ENCODE peak calls at places on chromosome 18, in nine cellular contexts. One of them, this sample, is unnamed.

GRCh38 chr18:9549405-9549804 is 65.0 kb downstream of the PPP4R1 start:
- DNase-seq in endodermal cell: no peak
- DNase-seq in CD8-positive, alpha-beta memory T cell: no peak
- DNase-seq in hepatocyte: no peak
- DNase-seq in upper lobe of right lung: no peak
- DNase-seq in ovary: no peak
- DNase-seq in suprapubic skin: no peak
- DNase-seq in heart left ventricle: no peak
- DNase-seq in transverse colon: no peak
- DNase-seq in this sample: no peak

GRCh38 chr18:26747131-26747475 is 118.4 kb downstream of the AQP4 start:
- DNase-seq in endodermal cell: no peak
- DNase-seq in CD8-positive, alpha-beta memory T cell: no peak
- DNase-seq in hepatocyte: no peak
- DNase-seq in upper lobe of right lung: no peak
- DNase-seq in ovary: no peak
- DNase-seq in suprapubic skin: no peak
- DNase-seq in heart left ventricle: no peak
- DNase-seq in transverse colon: no peak
- DNase-seq in this sample: no peak

GRCh38 chr18:75698861-75699260 is 271.4 kb upstream of the SMIM21 start:
- DNase-seq in endodermal cell: no peak
- DNase-seq in CD8-positive, alpha-beta memory T cell: no peak
- DNase-seq in hepatocyte: no peak
- DNase-seq in upper lobe of right lung: no peak
- DNase-seq in ovary: no peak
- DNase-seq in suprapubic skin: no peak
- DNase-seq in heart left ventricle: no peak
- DNase-seq in transverse colon: no peak
- DNase-seq in this sample: no peak

GRCh38 chr18:1657888-1658287 is 753.2 kb downstream of the ADCYAP1 start:
- DNase-seq in endodermal cell: no peak
- DNase-seq in CD8-positive, alpha-beta memory T cell: no peak
- DNase-seq in hepatocyte: no peak
- DNase-seq in upper lobe of right lung: no peak
- DNase-seq in ovary: no peak
- DNase-seq in suprapubic skin: no peak
- DNase-seq in heart left ventricle: no peak
- DNase-seq in transverse colon: no peak
- DNase-seq in this sample: no peak

GRCh38 chr18:61340148-61340547 is 6.9 kb downstream of the CDH20 start:
- DNase-seq in endodermal cell: no peak
- DNase-seq in CD8-positive, alpha-beta memory T cell: no peak
- DNase-seq in hepatocyte: no peak
- DNase-seq in upper lobe of right lung: no peak
- DNase-seq in ovary: no peak
- DNase-seq in suprapubic skin: no peak
- DNase-seq in heart left ventricle: no peak
- DNase-seq in transverse colon: no peak
- DNase-seq in this sample: no peak

GRCh38 chr18:61852496-61852895 is 40.3 kb downstream of the RNF152 start:
- DNase-seq in endodermal cell: no peak
- DNase-seq in CD8-positive, alpha-beta memory T cell: no peak
- DNase-seq in hepatocyte: no peak
- DNase-seq in upper lobe of right lung: no peak
- DNase-seq in ovary: no peak
- DNase-seq in suprapubic skin: no peak
- DNase-seq in heart left ventricle: no peak
- DNase-seq in transverse colon: no peak
- DNase-seq in this sample: no peak

GRCh38 chr18:51522821-51523220 is 325.3 kb upstream of the MEX3C start:
- DNase-seq in endodermal cell: no peak
- DNase-seq in CD8-positive, alpha-beta memory T cell: no peak
- DNase-seq in hepatocyte: no peak
- DNase-seq in upper lobe of right lung: no peak
- DNase-seq in ovary: no peak
- DNase-seq in suprapubic skin: no peak
- DNase-seq in heart left ventricle: no peak
- DNase-seq in transverse colon: no peak
- DNase-seq in this sample: no peak

GRCh38 chr18:32048507-32049091 is 30.0 kb downstream of the RNF125 start:
- DNase-seq in endodermal cell: no peak
- DNase-seq in CD8-positive, alpha-beta memory T cell: no peak
- DNase-seq in hepatocyte: peak; percentile 25
- DNase-seq in upper lobe of right lung: no peak
- DNase-seq in ovary: peak; percentile 37
- DNase-seq in suprapubic skin: no peak
- DNase-seq in heart left ventricle: peak; percentile 51
- DNase-seq in transverse colon: peak; percentile 68
- DNase-seq in this sample: no peak

GRCh38 chr18:70672581-70672980 is 383.7 kb downstream of the SOCS6 start:
- DNase-seq in endodermal cell: no peak
- DNase-seq in CD8-positive, alpha-beta memory T cell: peak; percentile 85
- DNase-seq in hepatocyte: no peak
- DNase-seq in upper lobe of right lung: no peak
- DNase-seq in ovary: no peak
- DNase-seq in suprapubic skin: no peak
- DNase-seq in heart left ventricle: no peak
- DNase-seq in transverse colon: no peak
- DNase-seq in this sample: no peak

GRCh38 chr18:33746261-33746660 is 168.2 kb downstream of the ASXL3 start:
- DNase-seq in endodermal cell: no peak
- DNase-seq in CD8-positive, alpha-beta memory T cell: no peak
- DNase-seq in hepatocyte: no peak
- DNase-seq in upper lobe of right lung: no peak
- DNase-seq in ovary: no peak
- DNase-seq in suprapubic skin: no peak
- DNase-seq in heart left ventricle: no peak
- DNase-seq in transverse colon: no peak
- DNase-seq in this sample: no peak

GRCh38 chr18:55038162-55038561 is 78.9 kb upstream of the CCDC68 start:
- DNase-seq in endodermal cell: no peak
- DNase-seq in CD8-positive, alpha-beta memory T cell: no peak
- DNase-seq in hepatocyte: no peak
- DNase-seq in upper lobe of right lung: no peak
- DNase-seq in ovary: no peak
- DNase-seq in suprapubic skin: no peak
- DNase-seq in heart left ventricle: no peak
- DNase-seq in transverse colon: no peak
- DNase-seq in this sample: no peak

GRCh38 chr18:80183273-80184050 is 63.9 kb downstream of the PARD6G start:
- DNase-seq in endodermal cell: no peak
- DNase-seq in CD8-positive, alpha-beta memory T cell: no peak
- DNase-seq in hepatocyte: no peak
- DNase-seq in upper lobe of right lung: peak; percentile 35
- DNase-seq in ovary: peak; percentile 38
- DNase-seq in suprapubic skin: peak; percentile 49
- DNase-seq in heart left ventricle: no peak
- DNase-seq in transverse colon: no peak
- DNase-seq in this sample: no peak

GRCh38 chr18:79588131-79588635 is 91.4 kb upstream of the CTDP1 start:
- DNase-seq in endodermal cell: no peak
- DNase-seq in CD8-positive, alpha-beta memory T cell: no peak
- DNase-seq in hepatocyte: no peak
- DNase-seq in upper lobe of right lung: peak; percentile 60
- DNase-seq in ovary: no peak
- DNase-seq in suprapubic skin: peak; percentile 57
- DNase-seq in heart left ventricle: no peak
- DNase-seq in transverse colon: peak; percentile 3
- DNase-seq in this sample: peak; percentile 74

GRCh38 chr18:73733376-73733775 is 414.3 kb downstream of the FBXO15 start:
- DNase-seq in endodermal cell: no peak
- DNase-seq in CD8-positive, alpha-beta memory T cell: no peak
- DNase-seq in hepatocyte: no peak
- DNase-seq in upper lobe of right lung: no peak
- DNase-seq in ovary: no peak
- DNase-seq in suprapubic skin: no peak
- DNase-seq in heart left ventricle: no peak
- DNase-seq in transverse colon: no peak
- DNase-seq in this sample: no peak

GRCh38 chr18:49566217-49566616 is 4.4 kb downstream of the LIPG start:
- DNase-seq in endodermal cell: no peak
- DNase-seq in CD8-positive, alpha-beta memory T cell: no peak
- DNase-seq in hepatocyte: no peak
- DNase-seq in upper lobe of right lung: no peak
- DNase-seq in ovary: no peak
- DNase-seq in suprapubic skin: no peak
- DNase-seq in heart left ventricle: no peak
- DNase-seq in transverse colon: no peak
- DNase-seq in this sample: no peak

GRCh38 chr18:78295271-78295670 is 684.3 kb upstream of the SALL3 start:
- DNase-seq in endodermal cell: no peak
- DNase-seq in CD8-positive, alpha-beta memory T cell: no peak
- DNase-seq in hepatocyte: no peak
- DNase-seq in upper lobe of right lung: no peak
- DNase-seq in ovary: no peak
- DNase-seq in suprapubic skin: no peak
- DNase-seq in heart left ventricle: no peak
- DNase-seq in transverse colon: no peak
- DNase-seq in this sample: no peak

GRCh38 chr18:78293940-78294401 is 685.6 kb upstream of the SALL3 start:
- DNase-seq in endodermal cell: peak; percentile 59
- DNase-seq in CD8-positive, alpha-beta memory T cell: no peak
- DNase-seq in hepatocyte: no peak
- DNase-seq in upper lobe of right lung: no peak
- DNase-seq in ovary: no peak
- DNase-seq in suprapubic skin: no peak
- DNase-seq in heart left ventricle: no peak
- DNase-seq in transverse colon: no peak
- DNase-seq in this sample: no peak

GRCh38 chr18:78293516-78293915 is 686.1 kb upstream of the SALL3 start:
- DNase-seq in endodermal cell: no peak
- DNase-seq in CD8-positive, alpha-beta memory T cell: no peak
- DNase-seq in hepatocyte: no peak
- DNase-seq in upper lobe of right lung: no peak
- DNase-seq in ovary: no peak
- DNase-seq in suprapubic skin: no peak
- DNase-seq in heart left ventricle: no peak
- DNase-seq in transverse colon: no peak
- DNase-seq in this sample: no peak

GRCh38 chr18:78296152-78296551 is 683.5 kb upstream of the SALL3 start:
- DNase-seq in endodermal cell: no peak
- DNase-seq in CD8-positive, alpha-beta memory T cell: no peak
- DNase-seq in hepatocyte: no peak
- DNase-seq in upper lobe of right lung: no peak
- DNase-seq in ovary: no peak
- DNase-seq in suprapubic skin: no peak
- DNase-seq in heart left ventricle: no peak
- DNase-seq in transverse colon: no peak
- DNase-seq in this sample: no peak

DNA sequence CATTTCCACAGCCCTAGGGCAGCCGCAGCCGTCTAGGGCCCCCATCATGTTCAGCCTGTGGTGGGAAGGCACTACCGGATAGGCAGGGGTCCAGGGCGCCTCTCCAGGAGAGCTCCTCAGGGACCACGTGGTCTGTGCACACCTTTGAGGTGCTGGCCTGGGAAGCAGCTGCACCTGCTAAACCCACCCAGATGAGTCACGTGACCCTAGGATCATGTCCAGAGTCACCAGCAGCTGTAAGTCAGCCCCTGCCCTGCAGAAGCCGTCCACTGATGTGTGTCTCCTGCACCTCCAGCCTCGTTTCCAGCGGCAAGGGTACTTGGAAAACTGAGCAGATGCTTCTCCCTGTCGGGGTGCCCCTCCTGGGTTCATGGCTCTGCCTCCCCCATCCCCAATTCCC is 682.6 kb upstream of the SALL3 start:
- DNase-seq in endodermal cell: no peak
- DNase-seq in CD8-positive, alpha-beta memory T cell: no peak
- DNase-seq in hepatocyte: no peak
- DNase-seq in upper lobe of right lung: no peak
- DNase-seq in ovary: no peak
- DNase-seq in suprapubic skin: no peak
- DNase-seq in heart left ventricle: no peak
- DNase-seq in transverse colon: no peak
- DNase-seq in this sample: no peak
- H3K9me3 ChIP-seq in endodermal cell: no peaks in the 10 kb centered on the region
- H3K9me3 ChIP-seq in CD8-positive, alpha-beta memory T cell: no peaks in the 10 kb centered on the region
- H3K9me3 ChIP-seq in hepatocyte: no peaks in the 10 kb centered on the region
- H3K9me3 ChIP-seq in upper lobe of right lung: no peaks in the 10 kb centered on the region
- H3K9me3 ChIP-seq in ovary: no peaks in the 10 kb centered on the region
- H3K9me3 ChIP-seq in suprapubic skin: no peaks in the 10 kb centered on the region
- H3K9me3 ChIP-seq in heart left ventricle: no peaks in the 10 kb centered on the region
- H3K9me3 ChIP-seq in transverse colon: no peaks in the 10 kb centered on the region
- H3K9me3 ChIP-seq in this sample: no peaks in the 10 kb centered on the region

DNA sequence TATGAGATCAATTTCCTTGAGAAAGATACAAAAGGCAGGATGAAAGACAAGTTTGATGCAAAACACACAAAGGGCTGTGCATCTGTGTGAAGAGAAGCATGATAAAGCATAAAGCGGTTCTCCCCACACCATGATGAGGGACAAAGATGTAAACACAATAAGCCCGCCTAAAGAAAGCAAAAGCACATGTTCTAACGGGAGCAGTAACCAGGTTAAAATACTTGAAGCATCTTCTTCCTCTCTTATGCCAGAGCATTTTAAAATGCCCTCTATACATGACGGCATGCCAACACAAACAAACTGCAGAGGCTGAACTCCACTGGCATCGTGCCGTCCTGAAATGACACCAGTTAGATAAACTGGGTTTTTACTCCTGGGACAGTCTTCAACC is 89.8 kb downstream of the CDH2 start:
- DNase-seq in endodermal cell: no peak
- DNase-seq in CD8-positive, alpha-beta memory T cell: no peak
- DNase-seq in hepatocyte: no peak
- DNase-seq in upper lobe of right lung: no peak
- DNase-seq in ovary: no peak
- DNase-seq in suprapubic skin: no peak
- DNase-seq in heart left ventricle: no peak
- DNase-seq in transverse colon: peak; percentile 38
- DNase-seq in this sample: no peak
- H3K4me1 ChIP-seq in endodermal cell: peaks cover 52% of the 10 kb centered on the region
- H3K4me1 ChIP-seq in CD8-positive, alpha-beta memory T cell: no peaks in the 10 kb centered on the region
- H3K4me1 ChIP-seq in hepatocyte: peaks cover 19% of the 10 kb centered on the region
- H3K4me1 ChIP-seq in upper lobe of right lung: no peaks in the 10 kb centered on the region
- H3K4me1 ChIP-seq in ovary: peaks cover 2% of the 10 kb centered on the region
- H3K4me1 ChIP-seq in suprapubic skin: no peaks in the 10 kb centered on the region
- H3K4me1 ChIP-seq in heart left ventricle: no peaks in the 10 kb centered on the region
- H3K4me1 ChIP-seq in transverse colon: no peaks in the 10 kb centered on the region
- H3K4me1 ChIP-seq in this sample: no peaks in the 10 kb centered on the region

DNA sequence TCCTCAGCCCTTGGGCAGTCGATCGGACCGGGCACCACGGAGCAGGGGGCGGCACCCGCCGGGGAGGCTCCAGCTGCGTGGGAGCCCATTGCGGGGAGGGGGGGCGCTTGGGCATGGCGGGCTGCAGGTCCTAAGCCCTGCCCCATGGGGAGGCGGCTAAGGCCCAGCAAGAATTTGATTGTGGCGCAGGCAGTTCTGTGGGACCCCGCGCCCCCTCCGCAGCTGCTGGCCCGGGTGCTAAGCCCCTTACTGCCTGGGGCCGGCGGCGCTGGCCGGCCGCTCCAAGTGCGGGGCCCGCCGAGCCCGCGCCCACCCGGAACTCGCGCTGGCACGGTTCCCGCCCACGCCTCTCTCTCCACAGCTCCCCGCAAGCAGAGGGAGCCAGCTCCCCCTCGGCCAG is 18.4 kb downstream of the ZSCAN30 start:
- DNase-seq in endodermal cell: no peak
- DNase-seq in CD8-positive, alpha-beta memory T cell: no peak
- DNase-seq in hepatocyte: no peak
- DNase-seq in upper lobe of right lung: no peak
- DNase-seq in ovary: no peak
- DNase-seq in suprapubic skin: no peak
- DNase-seq in heart left ventricle: no peak
- DNase-seq in transverse colon: no peak
- DNase-seq in this sample: no peak
- H3K9me3 ChIP-seq in endodermal cell: peaks cover 47% of the 10 kb centered on the region
- H3K9me3 ChIP-seq in CD8-positive, alpha-beta memory T cell: no peaks in the 10 kb centered on the region
- H3K9me3 ChIP-seq in hepatocyte: no peaks in the 10 kb centered on the region
- H3K9me3 ChIP-seq in upper lobe of right lung: no peaks in the 10 kb centered on the region
- H3K9me3 ChIP-seq in ovary: no peaks in the 10 kb centered on the region
- H3K9me3 ChIP-seq in suprapubic skin: no peaks in the 10 kb centered on the region
- H3K9me3 ChIP-seq in heart left ventricle: no peaks in the 10 kb centered on the region
- H3K9me3 ChIP-seq in transverse colon: no peaks in the 10 kb centered on the region
- H3K9me3 ChIP-seq in this sample: no peaks in the 10 kb centered on the region

GRCh38 chr18:58586269-58586668 is 42.6 kb downstream of the ALPK2 start:
- DNase-seq in endodermal cell: no peak
- DNase-seq in CD8-positive, alpha-beta memory T cell: no peak
- DNase-seq in hepatocyte: no peak
- DNase-seq in upper lobe of right lung: no peak
- DNase-seq in ovary: no peak
- DNase-seq in suprapubic skin: no peak
- DNase-seq in heart left ventricle: no peak
- DNase-seq in transverse colon: no peak
- DNase-seq in this sample: no peak
- H3K4me1 ChIP-seq in endodermal cell: peaks cover 11% of the 10 kb centered on the region
- H3K4me1 ChIP-seq in CD8-positive, alpha-beta memory T cell: no peaks in the 10 kb centered on the region
- H3K4me1 ChIP-seq in hepatocyte: peaks cover 10% of the 10 kb centered on the region
- H3K4me1 ChIP-seq in upper lobe of right lung: peaks cover 10% of the 10 kb centered on the region
- H3K4me1 ChIP-seq in ovary: peaks cover 9% of the 10 kb centered on the region
- H3K4me1 ChIP-seq in suprapubic skin: peaks cover under 1% of the 10 kb centered on the region
- H3K4me1 ChIP-seq in heart left ventricle: peaks cover 6% of the 10 kb centered on the region
- H3K4me1 ChIP-seq in transverse colon: no peaks in the 10 kb centered on the region
- H3K4me1 ChIP-seq in this sample: no peaks in the 10 kb centered on the region